ENCODE peak calls at places on chromosomes 3 and 15, in nine cellular contexts. V is suprapubic skin; U is transverse colon; R is EL; J is cerebellar cortex; E is GDM1; F is neural crest cell; K is COR-L47; W is stimulated activated CD4-positive, alpha-beta T cell treated with anti-CD3 and anti-CD28 coated beads, Interleukin-12 subunit alpha, Interleukin-12 subunit beta, amount 100 ng/mL, for 24 hours. M is an unnamed sample.
A peak's percentile ranks its signal among the peaks of the same experiment; 100 is the strongest.

GRCh38 chr15:84826369-84826823 is 9.2 kb downstream of the ALPK3 start:
- DNase-seq in V (no peak), U (peak; percentile 50), R (peak; percentile 24), J (peak; percentile 37), E (no peak), F (no peak), K (peak; percentile 8), W (no peak), M (no peak)

GRCh38 chr3:155948476-155948875 is 78.0 kb downstream of the GMPS start:
- DNase-seq in V (no peak), U (no peak), R (peak; percentile 48), J (no peak), E (no peak), F (no peak), K (no peak), W (no peak), M (no peak)

GRCh38 chr3:137808015-137808414 is 43.9 kb downstream of the SOX14 start:
- DNase-seq in V (no peak), U (no peak), R (no peak), J (no peak), E (no peak), F (no peak), K (no peak), W (no peak), M (no peak)

GRCh38 chr3:69370156-69370944 is 15.5 kb downstream of the FRMD4B start:
- DNase-seq in V (peak; percentile 90), U (peak; percentile 89), R (peak; percentile 40), J (no peak), E (peak; percentile 60), F (no peak), K (no peak), W (no peak), M (peak; percentile 29)

GRCh38 chr3:33391255-33391995 is 48.8 kb downstream of the UBP1 start:
- DNase-seq in V (no peak), U (no peak), R (no peak), J (no peak), E (no peak), F (no peak), K (no peak), W (no peak), M (no peak)

GRCh38 chr3:197718904-197719303 is 17.8 kb downstream of the RUBCN start:
- DNase-seq in V (no peak), U (no peak), R (peak; percentile 90), J (no peak), E (no peak), F (no peak), K (no peak), W (no peak), M (no peak)

GRCh38 chr3:187743195-187744141 is 1.8 kb downstream of the BCL6 start:
- DNase-seq in V (peak; percentile 89), U (peak; percentile 66), R (peak; percentile 69), J (peak; percentile 54), E (no peak), F (peak; percentile 31), K (no peak), W (peak; percentile 41), M (peak; percentile 21)

GRCh38 chr3:46334911-46335478 is 18.9 kb upstream of the CCR2 start:
- DNase-seq in V (no peak), U (no peak), R (peak; percentile 75), J (no peak), E (no peak), F (no peak), K (no peak), W (no peak), M (no peak)

GRCh38 chr15:50881121-50882048 is 27.1 kb upstream of the AP4E1 start:
- DNase-seq in V (no peak), U (no peak), R (no peak), J (no peak), E (no peak), F (no peak), K (no peak), W (no peak), M (no peak)

GRCh38 chr15:70762469-70763119 is 764 bp downstream of the UACA start:
- DNase-seq in V (no peak), U (peak; percentile 50), R (peak; percentile 82), J (no peak), E (no peak), F (peak; percentile 20), K (no peak), W (no peak), M (no peak)

GRCh38 chr3:190382082-190382481 is 5.9 kb upstream of the CLDN16 start:
- DNase-seq in V (no peak), U (no peak), R (peak; percentile 56), J (no peak), E (no peak), F (no peak), K (no peak), W (no peak), M (no peak)

GRCh38 chr3:117200962-117201361 is 491.4 kb downstream of the TUSC7 start:
- DNase-seq in V (no peak), U (no peak), R (no peak), J (no peak), E (no peak), F (no peak), K (no peak), W (no peak), M (no peak)

GRCh38 chr3:15326037-15326436 is 6.3 kb downstream of the SH3BP5 start:
- DNase-seq in V (no peak), U (no peak), R (no peak), J (peak; percentile 64), E (no peak), F (no peak), K (no peak), W (no peak), M (no peak)

GRCh38 chr3:195030791-195031321 is 240.1 kb downstream of the XXYLT1 start:
- DNase-seq in V (no peak), U (no peak), R (peak; percentile 88), J (no peak), E (no peak), F (no peak), K (no peak), W (no peak), M (no peak)

GRCh38 chr15:93017521-93017920 is 71.5 kb downstream of the RGMA start:
- DNase-seq in V (no peak), U (no peak), R (no peak), J (no peak), E (no peak), F (no peak), K (no peak), W (no peak), M (no peak)

GRCh38 chr3:124057453-124057852 is 65.5 kb upstream of the ROPN1 start:
- DNase-seq in V (no peak), U (no peak), R (no peak), J (no peak), E (no peak), F (no peak), K (no peak), W (no peak), M (no peak)

GRCh38 chr3:134332344-134332743 is 41.9 kb downstream of the AMOTL2 start:
- DNase-seq in V (peak; percentile 44), U (no peak), R (no peak), J (no peak), E (no peak), F (no peak), K (no peak), W (no peak), M (no peak)

GRCh38 chr3:25582242-25582641 is 82.5 kb downstream of the TOP2B start:
- DNase-seq in V (no peak), U (no peak), R (peak; percentile 95), J (no peak), E (no peak), F (peak; percentile 26), K (no peak), W (no peak), M (no peak)

GRCh38 chr3:71132995-71133730 is 450.4 kb downstream of the FOXP1 start:
- DNase-seq in V (no peak), U (no peak), R (no peak), J (no peak), E (no peak), F (no peak), K (peak; percentile 68), W (no peak), M (no peak)

GRCh38 chr15:64749999-64750657 is 25.3 kb downstream of the RBPMS2 start:
- DNase-seq in V (no peak), U (no peak), R (peak; percentile 42), J (peak; percentile 54), E (no peak), F (no peak), K (no peak), W (no peak), M (no peak)

GRCh38 chr3:41836360-41837134 is 125.4 kb downstream of the ULK4 start:
- DNase-seq in V (no peak), U (no peak), R (no peak), J (no peak), E (no peak), F (no peak), K (no peak), W (no peak), M (no peak)

GRCh38 chr15:63978511-63979226 is 67.6 kb downstream of the DAPK2 start:
- DNase-seq in V (no peak), U (no peak), R (no peak), J (peak; percentile 41), E (no peak), F (no peak), K (no peak), W (no peak), M (no peak)

GRCh38 chr15:49758856-49759255 is 138.0 kb downstream of the DTWD1 start:
- DNase-seq in V (no peak), U (no peak), R (no peak), J (no peak), E (no peak), F (no peak), K (no peak), W (no peak), M (no peak)

GRCh38 chr3:2860626-2861025 is 249.5 kb downstream of the IL5RA start:
- DNase-seq in V (no peak), U (no peak), R (no peak), J (no peak), E (no peak), F (no peak), K (no peak), W (no peak), M (no peak)

GRCh38 chr15:100873029-100873677 is 6.5 kb upstream of the ALDH1A3 start:
- DNase-seq in V (no peak), U (peak; percentile 78), R (peak; percentile 76), J (peak; percentile 85), E (peak; percentile 44), F (peak; percentile 56), K (peak; percentile 50), W (no peak), M (peak; percentile 38)

GRCh38 chr15:63030101-63030528 is 12.4 kb upstream of the TPM1 start:
- DNase-seq in V (no peak), U (no peak), R (no peak), J (no peak), E (no peak), F (no peak), K (no peak), W (no peak), M (no peak)

GRCh38 chr15:39924437-39924836 is 4.4 kb upstream of the GPR176 start:
- DNase-seq in V (no peak), U (no peak), R (no peak), J (no peak), E (no peak), F (no peak), K (no peak), W (no peak), M (no peak)

GRCh38 chr15:34304613-34305012 is 33.0 kb downstream of the SLC12A6 start:
- DNase-seq in V (no peak), U (no peak), R (peak; percentile 12), J (no peak), E (no peak), F (no peak), K (no peak), W (no peak), M (no peak)

GRCh38 chr3:143991713-143992112 is 20.1 kb downstream of the DIPK2A start:
- DNase-seq in V (no peak), U (no peak), R (no peak), J (no peak), E (no peak), F (no peak), K (no peak), W (no peak), M (no peak)

GRCh38 chr3:14552041-14552648 is 12.0 kb upstream of the GRIP2 start:
- DNase-seq in V (no peak), U (no peak), R (no peak), J (no peak), E (no peak), F (no peak), K (no peak), W (no peak), M (no peak)

GRCh38 chr3:33174095-33174494 is 44.5 kb downstream of the SUSD5 start:
- DNase-seq in V (no peak), U (no peak), R (no peak), J (no peak), E (no peak), F (no peak), K (no peak), W (no peak), M (no peak)